ENCODE peak calls at places on chromosomes 7 and 10, in five cellular contexts. K, L, Q, C and T are unnamed samples.

GRCh38 chr7:122883049-122883670 is 3.1 kb downstream of the CADPS2 start:
- DNase-seq in L (no peak), K (no peak), C (no peak), Q (no peak), T (no peak)

GRCh38 chr10:26733750-26734568 is 36.5 kb downstream of the PDSS1 start:
- DNase-seq in C (no peak), Q (no peak), L (no peak), K (no peak), T (peak)

GRCh38 chr7:70738080-70738479 is 393.9 kb upstream of the GALNT17 start:
- DNase-seq in K (no peak), C (peak), Q (peak), L (peak), T (no peak)

GRCh38 chr10:114284346-114285071 is 45.5 kb downstream of the VWA2 start:
- DNase-seq in Q (no peak), K (no peak), L (no peak), C (no peak), T (no peak)

GRCh38 chr10:101775273-101776131 is at the start of gene FGF8:
- DNase-seq in L (no peak), K (no peak), Q (peak), C (no peak), T (peak)

GRCh38 chr10:79449181-79450146 is 4.0 kb upstream of the ZCCHC24 start:
- DNase-seq in L (no peak), K (no peak), C (no peak), Q (peak), T (peak)

GRCh38 chr7:115260381-115260780 is 338.5 kb downstream of the MDFIC start:
- DNase-seq in C (no peak), L (peak), K (no peak), Q (no peak), T (no peak)

GRCh38 chr7:108051449-108051848 is 48.5 kb upstream of the LAMB1 start:
- DNase-seq in K (no peak), Q (no peak), C (no peak), L (no peak), T (no peak)

GRCh38 chr7:4226166-4226857 is 455.8 kb upstream of the FOXK1 start:
- DNase-seq in L (no peak), Q (peak), K (peak), C (no peak), T (no peak)

GRCh38 chr10:74738543-74738942 is 87.9 kb upstream of the KAT6B start:
- DNase-seq in K (no peak), C (no peak), L (no peak), Q (no peak), T (no peak)

GRCh38 chr7:67631496-67631895 is 634.9 kb downstream of the TYW1 start:
- DNase-seq in Q (no peak), K (no peak), L (no peak), C (no peak), T (no peak)

GRCh38 chr7:150897502-150898474 is 45.5 kb downstream of the AOC1 start:
- DNase-seq in L (no peak), K (no peak), C (no peak), Q (no peak), T (no peak)

GRCh38 chr7:151851160-151851751 is 25.7 kb downstream of the PRKAG2 start:
- DNase-seq in C (no peak), L (peak), Q (no peak), K (peak), T (no peak)

GRCh38 chr10:116613486-116613885 is 7.3 kb upstream of the PNLIPRP2 start:
- DNase-seq in C (no peak), Q (no peak), K (no peak), L (no peak), T (no peak)

GRCh38 chr7:110909102-110909501 is 181.8 kb upstream of the LRRN3 start:
- DNase-seq in Q (no peak), L (no peak), K (no peak), C (no peak), T (no peak)

GRCh38 chr7:19958309-19958896 is 185.0 kb upstream of the TMEM196 start:
- DNase-seq in Q (no peak), K (no peak), L (peak), C (no peak), T (no peak)

GRCh38 chr10:86642499-86642898 is 11.8 kb upstream of the OPN4 start:
- DNase-seq in L (peak), K (no peak), C (no peak), Q (no peak), T (no peak)

GRCh38 chr10:608331-609265 is 80.9 kb downstream of the DIP2C start:
- DNase-seq in L (no peak), C (no peak), K (no peak), Q (no peak), T (no peak)

GRCh38 chr7:72183835-72184234 is 228.3 kb downstream of the CALN1 start:
- DNase-seq in Q (peak), K (no peak), L (no peak), C (no peak), T (no peak)

GRCh38 chr7:51045319-51046102 is 262.8 kb upstream of the GRB10 start:
- DNase-seq in L (peak), Q (no peak), K (no peak), C (no peak), T (no peak)

GRCh38 chr7:107069457-107069856 is 25.0 kb downstream of the PRKAR2B start:
- DNase-seq in Q (no peak), K (peak), C (no peak), L (no peak), T (no peak)

GRCh38 chr10:117541909-117542705 is 439 bp upstream of the EMX2 start:
- DNase-seq in L (peak), K (peak), Q (peak), C (no peak), T (peak)

DNA sequence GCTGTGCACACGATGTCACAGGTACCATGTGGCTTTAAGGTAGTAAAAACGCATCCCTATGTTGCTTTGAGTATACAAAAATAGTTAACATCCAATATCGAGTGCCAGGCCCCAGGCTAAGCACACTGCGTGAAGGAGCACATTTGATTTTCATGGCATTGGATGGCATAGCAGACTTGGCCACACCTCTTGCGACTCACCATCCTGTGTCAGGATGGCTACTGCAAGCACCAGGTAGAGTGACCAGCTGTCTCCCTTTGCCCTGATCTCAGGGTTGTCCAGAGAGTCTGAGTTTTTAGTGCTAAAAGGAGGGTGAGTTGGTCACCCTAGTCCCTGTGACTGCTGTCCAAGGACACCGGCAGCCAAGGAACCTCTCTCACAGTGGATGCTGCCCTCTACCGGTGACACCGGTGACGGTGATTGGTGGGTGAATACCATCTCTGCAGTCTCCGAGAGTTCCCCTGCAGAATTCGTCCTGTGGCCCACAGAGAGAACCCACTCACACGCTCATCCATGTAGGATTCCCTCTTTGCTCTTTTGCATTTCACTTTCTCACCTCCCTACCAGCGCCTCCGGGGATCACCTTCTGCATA is 76.1 kb downstream of the BICC1 start:
- DNase-seq in Q (peak), L (peak), C (no peak), K (peak), T (peak)
- TF ChIP-seq CTCF in Q (peak), L (no peak), C (no peak), K (no peak), T (no peak)

GRCh38 chr10:21022821-21023220 is 125.7 kb upstream of the NEBL start:
- DNase-seq in C (no peak), L (peak), K (no peak), Q (no peak), T (no peak)

GRCh38 chr10:21020545-21020944 is 123.4 kb upstream of the NEBL start:
- DNase-seq in L (peak), Q (peak), K (peak), C (no peak), T (peak)

GRCh38 chr10:21021231-21021630 is 124.1 kb upstream of the NEBL start:
- DNase-seq in K (no peak), Q (no peak), C (no peak), L (no peak), T (no peak)

GRCh38 chr10:21021843-21022594 is 124.9 kb upstream of the NEBL start:
- DNase-seq in C (no peak), Q (peak), L (no peak), K (no peak), T (no peak)
- TF ChIP-seq CTCF in C (no peak), Q (peak), L (no peak), K (peak), T (no peak)

GRCh38 chr7:143345428-143345900 is 17.0 kb downstream of the FAM131B start:
- DNase-seq in K (peak), C (no peak), L (no peak), Q (peak), T (peak)
- TF ChIP-seq CTCF in K (peak), C (peak), L (no peak), Q (peak), T (peak)

GRCh38 chr7:42097756-42098155 is 139.3 kb downstream of the GLI3 start:
- DNase-seq in Q (no peak), K (no peak), L (peak), C (no peak), T (no peak)
- TF ChIP-seq CTCF in Q (peak), K (no peak), L (no peak), C (no peak), T (no peak)

GRCh38 chr7:41603985-41604384 is 98.9 kb downstream of the INHBA start:
- DNase-seq in C (no peak), K (no peak), Q (no peak), L (no peak), T (no peak)

DNA sequence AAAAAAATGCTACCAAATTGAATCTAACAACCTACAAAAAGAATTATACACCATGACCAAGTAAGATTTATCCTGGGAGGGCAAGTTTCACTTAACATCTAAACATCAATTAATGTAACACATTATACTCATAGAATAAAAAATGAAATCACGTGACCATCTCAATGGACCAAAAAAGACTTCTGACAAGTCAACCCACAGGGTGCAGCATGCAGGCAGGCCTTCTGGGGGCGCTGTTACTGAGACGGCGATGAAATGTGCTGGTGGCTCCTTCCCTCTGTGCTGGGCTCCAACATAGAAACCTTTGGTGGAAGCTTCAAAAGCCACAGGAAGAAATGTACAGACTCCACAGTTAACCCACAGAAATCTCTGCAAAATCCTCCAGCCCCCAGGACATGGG is 103.1 kb downstream of the INHBA start:
- DNase-seq in L (no peak), C (no peak), K (peak), Q (peak), T (peak)
- TF ChIP-seq CTCF in L (no peak), C (no peak), K (peak), Q (peak), T (peak)

GRCh38 chr10:126315471-126316177 is 72.7 kb downstream of the ADAM12 start:
- DNase-seq in Q (no peak), C (no peak), K (no peak), L (no peak), T (no peak)
- TF ChIP-seq CTCF in Q (no peak), C (no peak), K (no peak), L (no peak), T (no peak)

GRCh38 chr7:84105582-84105981 is 89.0 kb downstream of the SEMA3A start:
- DNase-seq in C (no peak), L (no peak), K (no peak), Q (no peak), T (no peak)
- TF ChIP-seq CTCF in C (no peak), L (no peak), K (no peak), Q (no peak), T (no peak)

GRCh38 chr10:30510184-30510931 is 76.4 kb downstream of the MAP3K8 start:
- DNase-seq in K (no peak), C (peak), Q (no peak), L (peak), T (no peak)
- TF ChIP-seq CTCF in K (no peak), C (no peak), Q (no peak), L (no peak), T (no peak)

DNA sequence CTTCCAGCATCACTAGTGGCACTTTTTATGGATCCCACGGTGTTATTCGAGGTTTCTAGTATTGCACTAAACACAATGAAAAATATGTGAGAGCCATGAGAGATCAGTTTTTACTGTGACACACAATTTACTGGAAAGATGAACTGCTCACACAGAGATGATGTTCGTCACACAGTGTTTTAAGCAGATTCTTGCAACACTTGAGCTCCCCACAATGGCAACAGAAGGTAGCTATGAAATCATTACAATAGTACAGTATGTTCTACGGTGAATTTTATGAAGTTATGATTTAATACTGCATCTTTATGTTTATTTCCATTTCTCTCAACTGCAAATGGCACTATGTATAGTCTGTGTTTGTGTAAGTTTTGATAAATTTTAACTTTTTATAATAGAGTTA is 27.4 kb upstream of the ENTPD1 start:
- DNase-seq in K (no peak), L (no peak), Q (no peak), C (no peak), T (no peak)
- TF ChIP-seq CTCF in K (no peak), L (no peak), Q (no peak), C (no peak), T (no peak)